ENCODE peak calls at places on chromosomes 12 and 14, in ten cellular contexts. M is nucleus accumbens; S is COLO829; F is astrocyte of the cerebellum; C is AG08396; X is adrenal gland; P is stimulated activated CD8-positive, alpha-beta memory T cell treated with anti-CD3 and anti-CD28 coated beads, Interleukin-12 subunit alpha, Interleukin-12 subunit beta, amount 100 ng/mL, for 1 hour; R is left lung; D is GM12892; A is A673. L is an unnamed sample.

GRCh38 chr12:107436376-107436775 is 249.2 kb upstream of the PWP1 start:
- DNase-seq in S (no peak), M (no peak), P (no peak), A (no peak), X (no peak), D (no peak), R (no peak), C (peak; percentile 72), F (peak; percentile 72), L (peak; percentile 70)

GRCh38 chr14:50559990-50560928 is at the start of gene ATL1:
- DNase-seq in F (peak; percentile 18), R (peak; percentile 91), D (peak; percentile 39), X (peak; percentile 78), P (no peak), S (no peak), C (peak; percentile 91), M (peak; percentile 79), A (peak; percentile 87), L (peak; percentile 19)

GRCh38 chr12:76537923-76538322 is 21.6 kb downstream of the OSBPL8 start:
- DNase-seq in X (no peak), S (no peak), P (no peak), A (no peak), D (no peak), M (no peak), R (no peak), C (no peak), F (no peak), L (no peak)

GRCh38 chr14:75322746-75323145 is 44.1 kb downstream of the FOS start:
- DNase-seq in D (no peak), A (no peak), P (no peak), S (no peak), X (no peak), C (no peak), R (no peak), F (no peak), M (no peak), L (no peak)

GRCh38 chr12:124915249-124916236 is 1.1 kb upstream of the UBC start:
- DNase-seq in A (no peak), C (no peak), F (no peak), D (no peak), S (no peak), P (no peak), R (peak; percentile 88), X (no peak), M (no peak), L (no peak)

GRCh38 chr14:64645220-64645891 is 58.9 kb upstream of the PLEKHG3 start:
- DNase-seq in A (peak; percentile 97), C (peak; percentile 52), S (peak; percentile 51), X (peak; percentile 32), R (no peak), D (no peak), P (no peak), M (no peak), F (peak; percentile 90), L (peak; percentile 92)

GRCh38 chr12:109621271-109621671 is 47.7 kb downstream of the MVK start:
- DNase-seq in F (no peak), A (peak; percentile 57), X (no peak), P (no peak), C (no peak), S (peak; percentile 84), M (no peak), R (no peak), D (no peak), L (peak; percentile 4)

GRCh38 chr12:42446761-42447160 is 120.8 kb downstream of the PPHLN1 start:
- DNase-seq in A (no peak), M (no peak), C (no peak), F (no peak), X (no peak), S (no peak), D (no peak), P (no peak), R (no peak), L (no peak)

GRCh38 chr12:47385587-47385986 is 305.8 kb upstream of the AMIGO2 start:
- DNase-seq in S (no peak), X (no peak), C (no peak), P (no peak), D (no peak), F (no peak), A (no peak), M (no peak), R (no peak), L (no peak)

GRCh38 chr12:122421263-122421814 is 1.1 kb downstream of the CLIP1 start:
- DNase-seq in C (peak; percentile 41), F (no peak), X (peak; percentile 57), R (no peak), D (no peak), S (no peak), A (peak; percentile 55), P (no peak), M (no peak), L (no peak)

GRCh38 chr14:105838591-105839424 is 312.4 kb downstream of the TMEM121 start:
- DNase-seq in A (no peak), S (no peak), C (no peak), P (no peak), X (no peak), R (peak; percentile 66), F (no peak), M (no peak), D (no peak), L (no peak)